ENCODE peak calls at places on chromosome 1, in four cellular contexts. One of them, this sample, is unnamed.

GRCh38 chr1:42746436-42747105 is 6.5 kb upstream of the CLDN19 start:
- DNase-seq in NCI-H1092: no peak
- DNase-seq in left ventricle myocardium superior: no peak
- DNase-seq in stimulated activated CD4-positive, alpha-beta T cell treated with anti-CD3 and anti-CD28 coated beads, Interleukin-4, amount 100 ng/mL, for 1 hour: no peak
- DNase-seq in this sample: no peak

GRCh38 chr1:243473281-243474210 is 217.7 kb downstream of the SDCCAG8 start:
- DNase-seq in stimulated activated CD4-positive, alpha-beta T cell treated with anti-CD3 and anti-CD28 coated beads, Interleukin-4, amount 100 ng/mL, for 1 hour: no peak
- DNase-seq in left ventricle myocardium superior: no peak
- DNase-seq in NCI-H1092: no peak
- DNase-seq in this sample: peak

GRCh38 chr1:226602186-226603029 is 53.8 kb downstream of the STUM start:
- DNase-seq in NCI-H1092: no peak
- DNase-seq in stimulated activated CD4-positive, alpha-beta T cell treated with anti-CD3 and anti-CD28 coated beads, Interleukin-4, amount 100 ng/mL, for 1 hour: no peak
- DNase-seq in left ventricle myocardium superior: peak
- DNase-seq in this sample: peak

GRCh38 chr1:39988618-39989343 is 33.8 kb downstream of the MFSD2A start:
- DNase-seq in left ventricle myocardium superior: no peak
- DNase-seq in stimulated activated CD4-positive, alpha-beta T cell treated with anti-CD3 and anti-CD28 coated beads, Interleukin-4, amount 100 ng/mL, for 1 hour: no peak
- DNase-seq in NCI-H1092: no peak
- DNase-seq in this sample: peak

GRCh38 chr1:240152611-240153297 is 61.1 kb downstream of the FMN2 start:
- DNase-seq in NCI-H1092: no peak
- DNase-seq in stimulated activated CD4-positive, alpha-beta T cell treated with anti-CD3 and anti-CD28 coated beads, Interleukin-4, amount 100 ng/mL, for 1 hour: no peak
- DNase-seq in left ventricle myocardium superior: no peak
- DNase-seq in this sample: no peak

GRCh38 chr1:241918879-241919278 is 38.7 kb upstream of the BECN2 start:
- DNase-seq in left ventricle myocardium superior: no peak
- DNase-seq in stimulated activated CD4-positive, alpha-beta T cell treated with anti-CD3 and anti-CD28 coated beads, Interleukin-4, amount 100 ng/mL, for 1 hour: no peak
- DNase-seq in NCI-H1092: no peak
- DNase-seq in this sample: peak

GRCh38 chr1:46719689-46720088 is 775 bp upstream of the EFCAB14 start:
- DNase-seq in left ventricle myocardium superior: no peak
- DNase-seq in stimulated activated CD4-positive, alpha-beta T cell treated with anti-CD3 and anti-CD28 coated beads, Interleukin-4, amount 100 ng/mL, for 1 hour: no peak
- DNase-seq in NCI-H1092: no peak
- DNase-seq in this sample: no peak

GRCh38 chr1:240491796-240492195 is 120.2 kb downstream of the GREM2 start:
- DNase-seq in left ventricle myocardium superior: no peak
- DNase-seq in NCI-H1092: no peak
- DNase-seq in stimulated activated CD4-positive, alpha-beta T cell treated with anti-CD3 and anti-CD28 coated beads, Interleukin-4, amount 100 ng/mL, for 1 hour: no peak
- DNase-seq in this sample: no peak

GRCh38 chr1:212234431-212235298 is 50.5 kb upstream of the PPP2R5A start:
- DNase-seq in stimulated activated CD4-positive, alpha-beta T cell treated with anti-CD3 and anti-CD28 coated beads, Interleukin-4, amount 100 ng/mL, for 1 hour: no peak
- DNase-seq in left ventricle myocardium superior: peak
- DNase-seq in NCI-H1092: no peak
- DNase-seq in this sample: peak

GRCh38 chr1:93876284-93876683 is 2.7 kb downstream of the DNTTIP2 start:
- DNase-seq in stimulated activated CD4-positive, alpha-beta T cell treated with anti-CD3 and anti-CD28 coated beads, Interleukin-4, amount 100 ng/mL, for 1 hour: no peak
- DNase-seq in left ventricle myocardium superior: no peak
- DNase-seq in NCI-H1092: no peak
- DNase-seq in this sample: no peak

This sample was measured in fibroblast of lung.